ENCODE peak calls at places on chromosomes 12 and 14, in five cellular contexts. J, Q, Z, W and O are unnamed samples.

GRCh38 chr12:127487031-127487430 is 779.9 kb upstream of the TMEM132C start:
- DNase-seq in J (no peak), W (no peak), Q (no peak), Z (peak; percentile 62), O (no peak)

GRCh38 chr12:25401547-25402345 is 151.0 kb upstream of the KRAS start:
- DNase-seq in J (no peak), Z (no peak), W (no peak), Q (no peak), O (no peak)

GRCh38 chr14:34920339-34920738 is 45.2 kb upstream of the BAZ1A start:
- DNase-seq in J (no peak), Q (no peak), Z (peak; percentile 15), W (no peak), O (no peak)

GRCh38 chr12:80810874-80811273 is 94.2 kb downstream of the MYF5 start:
- DNase-seq in J (no peak), Z (no peak), Q (no peak), W (no peak), O (no peak)

GRCh38 chr12:24707379-24707778 is 241.5 kb downstream of the BCAT1 start:
- DNase-seq in Q (no peak), Z (no peak), J (no peak), W (no peak), O (no peak)

GRCh38 chr12:110349521-110350151 is 53.9 kb downstream of the ANAPC7 start:
- DNase-seq in W (no peak), Q (no peak), Z (no peak), J (no peak), O (no peak)

GRCh38 chr14:35122696-35123387 is 490 bp downstream of the PRORP start:
- DNase-seq in Z (peak; percentile 33), Q (no peak), J (no peak), W (peak; percentile 79), O (no peak)

GRCh38 chr12:120741476-120742206 is 16.0 kb downstream of the ACADS start:
- DNase-seq in J (no peak), Q (no peak), W (peak; percentile 78), Z (no peak), O (no peak)

GRCh38 chr14:24690492-24690891 is 56.5 kb upstream of the GZMB start:
- DNase-seq in W (no peak), Q (no peak), J (no peak), Z (no peak), O (no peak)

GRCh38 chr12:53424626-53425514 is 1.2 kb downstream of the AMHR2 start:
- DNase-seq in J (no peak), Q (no peak), W (peak; percentile 61), Z (no peak), O (no peak)

GRCh38 chr14:87940894-87941293 is 52.1 kb downstream of the GALC start:
- DNase-seq in W (no peak), Z (no peak), Q (no peak), J (no peak), O (no peak)

GRCh38 chr12:56374726-56375597 is 12.3 kb upstream of the APOF start:
- DNase-seq in J (no peak), Z (no peak), W (no peak), Q (no peak), O (no peak)

GRCh38 chr12:108649126-108649525 is 15.4 kb upstream of the SELPLG start:
- DNase-seq in Z (peak; percentile 89), Q (no peak), J (no peak), W (no peak), O (no peak)

GRCh38 chr12:63949902-63950301 is 105.4 kb downstream of the SRGAP1 start:
- DNase-seq in W (no peak), Z (peak; percentile 19), J (no peak), Q (no peak), O (no peak)

GRCh38 chr12:88238406-88238805 is 96.3 kb downstream of the TMTC3 start:
- DNase-seq in Q (no peak), W (no peak), Z (no peak), J (no peak), O (no peak)

GRCh38 chr14:73105050-73105449 is 31.3 kb upstream of the PSEN1 start:
- DNase-seq in Q (no peak), W (no peak), Z (no peak), J (no peak), O (no peak)

GRCh38 chr12:47725893-47726292 is 603 bp upstream of the ENDOU start:
- DNase-seq in Z (peak; percentile 85), J (no peak), W (no peak), Q (no peak), O (peak; percentile 8)

GRCh38 chr14:52265248-52265647 is 2.2 kb upstream of the PTGDR start:
- DNase-seq in Z (no peak), W (no peak), J (no peak), Q (no peak), O (no peak)

GRCh38 chr12:92955997-92956663 is 27.0 kb upstream of the EEA1 start:
- DNase-seq in W (no peak), Z (peak; percentile 88), Q (no peak), J (no peak), O (no peak)

GRCh38 chr12:108752387-108752786 is 21.1 kb upstream of the CORO1C start:
- DNase-seq in Q (no peak), J (no peak), Z (no peak), W (no peak), O (no peak)

GRCh38 chr14:48584031-48584430 is 908.6 kb upstream of the MDGA2 start:
- DNase-seq in J (no peak), Q (no peak), W (no peak), Z (peak; percentile 50), O (no peak)

GRCh38 chr12:700061-700460 is 36.8 kb upstream of the NINJ2 start:
- DNase-seq in W (no peak), Q (no peak), Z (no peak), J (no peak), O (no peak)

GRCh38 chr14:23129759-23130316 is 10.8 kb upstream of the CEBPE start:
- DNase-seq in Q (no peak), J (no peak), W (peak; percentile 15), Z (no peak), O (no peak)

GRCh38 chr14:22764382-22764781 is 2.1 kb upstream of the OXA1L start:
- DNase-seq in J (no peak), W (no peak), Q (no peak), Z (no peak), O (no peak)

GRCh38 chr12:118103601-118104382 is at the start of gene VSIG10:
- DNase-seq in W (peak; percentile 86), Z (peak; percentile 71), J (peak; percentile 86), Q (peak; percentile 91), O (peak; percentile 90)

DNA sequence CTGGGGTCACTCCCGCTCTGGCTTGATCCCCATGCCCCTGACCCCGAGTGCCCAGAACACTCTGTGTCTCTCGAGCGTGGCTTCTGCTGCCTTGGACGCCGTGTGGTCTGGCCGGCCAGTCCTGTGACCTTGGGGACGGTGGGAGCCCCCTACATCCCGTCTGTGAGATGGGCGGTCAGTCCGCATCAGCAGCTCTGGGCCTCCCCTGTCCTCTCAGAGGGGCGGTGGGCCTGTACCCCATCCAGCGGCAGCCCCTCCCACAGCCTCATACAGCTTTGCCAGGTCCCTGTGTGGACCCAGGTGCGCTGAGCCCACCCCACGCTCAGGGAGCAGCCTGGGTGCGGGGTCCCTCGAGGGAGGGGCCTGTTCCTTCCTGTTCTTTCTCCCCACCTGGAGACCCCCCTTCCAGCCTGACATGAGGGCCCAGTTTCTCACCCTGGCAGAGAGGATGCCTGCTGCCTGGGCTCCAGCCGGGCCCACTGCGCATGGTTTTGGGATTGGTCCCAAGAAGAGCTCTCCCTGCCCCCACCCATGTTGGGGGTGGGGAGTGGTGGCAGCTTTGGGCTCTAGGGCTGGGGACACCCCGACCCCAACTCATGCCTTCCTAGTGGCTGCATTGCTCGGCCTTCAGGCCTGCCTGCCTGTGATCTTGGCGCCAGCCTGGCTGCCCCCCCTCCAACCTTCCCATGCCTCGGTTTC is 1.5 kb downstream of the MTA1 start:
- DNase-seq in Z (no peak), J (no peak), Q (peak; percentile 63), W (no peak), O (no peak)
- H3K4me3 ChIP-seq in Z (peak overlapping the region; percentile 69), J (peak overlapping the region; percentile 81), Q (peak overlapping the region; percentile 77), W (peak overlapping the region; percentile 51), O (peak overlapping the region; percentile 57)

GRCh38 chr12:132027636-132028035 is 77.9 kb downstream of the EP400 start:
- DNase-seq in Q (no peak), W (no peak), Z (no peak), J (no peak), O (no peak)

GRCh38 chr12:132026061-132026795 is 76.5 kb downstream of the EP400 start:
- DNase-seq in Z (no peak), J (no peak), Q (peak; percentile 40), W (no peak), O (no peak)

GRCh38 chr12:132029503-132030300 is 80.0 kb downstream of the EP400 start:
- DNase-seq in Z (peak; percentile 5), Q (no peak), J (no peak), W (no peak), O (no peak)

GRCh38 chr12:132026796-132027500 is 77.2 kb downstream of the EP400 start:
- DNase-seq in J (no peak), Q (peak; percentile 55), Z (no peak), W (no peak), O (no peak)

GRCh38 chr12:132028111-132028510 is 78.4 kb downstream of the EP400 start:
- DNase-seq in W (no peak), J (no peak), Z (no peak), Q (no peak), O (no peak)
- H3K36me3 ChIP-seq in W (peaks cover 100% of the 10 kb centered on the region), J (peaks cover 84% of the 10 kb centered on the region), Z (peaks cover 28% of the 10 kb centered on the region), Q (peaks cover 100% of the 10 kb centered on the region), O (no peaks in the 10 kb centered on the region)

GRCh38 chr12:131003036-131003435 is 49.3 kb downstream of the ADGRD1 start:
- DNase-seq in Q (no peak), J (no peak), W (peak; percentile 72), Z (no peak), O (no peak)

GRCh38 chr12:131003676-131004075 is 50.0 kb downstream of the ADGRD1 start:
- DNase-seq in Z (no peak), Q (no peak), J (no peak), W (peak; percentile 66), O (no peak)

GRCh38 chr12:131000000-131000486 is 46.3 kb downstream of the ADGRD1 start:
- DNase-seq in W (peak; percentile 32), J (no peak), Q (no peak), Z (no peak), O (no peak)

GRCh38 chr12:131002271-131002670 is 48.6 kb downstream of the ADGRD1 start:
- DNase-seq in Q (no peak), W (peak; percentile 32), Z (no peak), J (no peak), O (no peak)

DNA sequence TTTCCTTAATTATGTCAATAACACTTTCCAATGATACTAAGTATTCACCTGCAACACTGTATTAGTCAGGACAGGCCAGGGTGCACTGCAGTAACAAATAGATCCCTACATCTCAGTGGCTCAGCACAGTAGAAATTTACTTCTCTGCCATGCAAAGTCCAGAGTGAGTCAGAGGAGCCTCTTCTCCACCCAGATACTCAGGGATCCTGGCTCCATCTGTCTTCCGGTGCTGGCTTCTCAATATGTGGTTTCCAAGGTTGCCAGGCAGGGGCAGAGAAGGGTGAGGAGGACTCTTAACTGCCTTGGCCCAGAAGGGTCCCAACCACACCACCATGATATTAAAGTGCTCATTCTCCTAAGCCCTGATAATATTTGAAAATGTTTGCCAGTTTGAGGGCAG is 47.8 kb downstream of the ADGRD1 start:
- DNase-seq in W (peak; percentile 20), Z (no peak), Q (no peak), J (no peak), O (no peak)
- H3K27ac ChIP-seq in W (no peak overlapping the region), Z (no peak overlapping the region), Q (peak overlapping the region; percentile 34), J (no peak overlapping the region), O (no peak overlapping the region)

DNA sequence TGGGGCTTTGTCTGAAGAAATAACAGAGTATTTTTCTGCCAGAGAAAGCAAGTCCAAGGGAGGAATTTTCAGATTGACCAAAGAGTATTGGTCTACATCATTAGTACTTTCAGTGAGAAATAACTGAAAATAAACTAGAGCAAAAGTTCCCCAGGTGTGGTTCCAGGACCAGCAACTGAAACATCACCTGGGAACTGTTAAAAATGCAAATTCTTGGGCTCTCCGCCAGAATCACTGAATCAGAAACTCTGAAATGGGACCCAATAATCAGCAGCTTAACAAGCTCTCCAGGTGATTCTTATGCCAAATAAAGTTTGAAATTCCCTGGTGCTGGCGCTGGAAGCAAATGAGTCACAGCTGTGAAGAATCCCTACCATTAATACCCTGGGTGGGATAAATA is 52.1 kb downstream of the EIF2S3B start:
- DNase-seq in W (no peak), Q (no peak), J (no peak), Z (no peak), O (no peak)
- H3K4me3 ChIP-seq in W (no peak overlapping the region), Q (no peak overlapping the region), J (no peak overlapping the region), Z (no peak overlapping the region), O (no peak overlapping the region)